ENCODE peak calls at places on chromosomes 11 and 22, in seven cellular contexts. T, Q, V, Y, W, H and B are unnamed samples.
A peak's percentile ranks its signal among the peaks of the same experiment; 100 is the strongest.

GRCh38 chr11:63919267-63920125 is 2.5 kb upstream of the RCOR2 start:
- DNase-seq in H (no peak), Y (no peak), V (no peak), W (peak; percentile 92), T (peak; percentile 84), Q (no peak), B (no peak)

GRCh38 chr11:88320149-88320559 is 17.4 kb downstream of the CTSC start:
- DNase-seq in W (no peak), Q (no peak), V (no peak), Y (no peak), T (no peak), H (no peak), B (no peak)

GRCh38 chr11:102010776-102011500 is 36.3 kb upstream of the CFAP300 start:
- DNase-seq in H (no peak), T (peak; percentile 32), V (no peak), Y (peak; percentile 74), W (peak; percentile 94), Q (no peak), B (no peak)

GRCh38 chr11:22666700-22667439 is 459 bp downstream of the GAS2 start:
- DNase-seq in W (peak; percentile 91), T (peak; percentile 39), Y (peak; percentile 77), Q (no peak), H (no peak), V (no peak), B (peak; percentile 48)

GRCh38 chr22:37485006-37485713 is 1.0 kb downstream of the MFNG start:
- DNase-seq in W (no peak), Y (no peak), T (no peak), H (no peak), Q (peak; percentile 72), V (no peak), B (peak; percentile 45)

GRCh38 chr11:44032304-44033085 is 15.3 kb upstream of the ACCSL start:
- DNase-seq in H (peak; percentile 87), W (no peak), V (no peak), Q (no peak), Y (peak; percentile 81), T (no peak), B (no peak)

GRCh38 chr11:1823376-1824220 is 11.2 kb upstream of the SYT8 start:
- DNase-seq in H (no peak), V (no peak), Q (no peak), W (no peak), T (no peak), Y (peak; percentile 52), B (no peak)

GRCh38 chr11:5596611-5597201 is at the start of gene TRIM6:
- DNase-seq in T (peak; percentile 18), Y (peak; percentile 88), Q (peak; percentile 6), H (no peak), V (no peak), W (peak; percentile 87), B (no peak)

GRCh38 chr11:93652161-93652597 is 9.3 kb upstream of the CEP295 start:
- DNase-seq in Q (peak; percentile 42), T (peak; percentile 41), H (peak; percentile 42), W (peak; percentile 73), Y (no peak), V (peak; percentile 36), B (peak; percentile 30)

GRCh38 chr11:8381871-8382396 is 118.3 kb upstream of the LMO1 start:
- DNase-seq in Y (no peak), Q (no peak), T (no peak), H (peak; percentile 74), V (no peak), W (no peak), B (no peak)

GRCh38 chr11:91164452-91164822 is 941.6 kb upstream of the CHORDC1 start:
- DNase-seq in Q (no peak), H (no peak), V (no peak), W (no peak), T (no peak), Y (no peak), B (no peak)

GRCh38 chr11:5705688-5706087 is 16.1 kb downstream of the TRIM22 start:
- DNase-seq in Q (no peak), H (no peak), V (no peak), T (no peak), Y (no peak), W (no peak), B (no peak)

GRCh38 chr11:85626496-85626895 is 648 bp downstream of the DLG2 start:
- DNase-seq in H (no peak), T (no peak), Y (no peak), Q (no peak), W (no peak), V (no peak), B (no peak)

GRCh38 chr22:49971232-49972162 is 10.9 kb downstream of the PIM3 start:
- DNase-seq in Y (peak; percentile 95), T (no peak), V (no peak), H (no peak), Q (no peak), W (peak; percentile 77), B (peak; percentile 7)

GRCh38 chr22:46084376-46084775 is 66.0 kb upstream of the PPARA start:
- DNase-seq in V (no peak), H (no peak), Q (no peak), W (no peak), T (no peak), Y (peak; percentile 64), B (no peak)

GRCh38 chr22:38034278-38034882 is 22.8 kb upstream of the PICK1 start:
- DNase-seq in W (peak; percentile 89), Y (peak; percentile 94), V (no peak), T (peak; percentile 43), Q (no peak), H (no peak), B (no peak)

GRCh38 chr11:121964591-121964990 is 151.4 kb downstream of the BLID start:
- DNase-seq in T (no peak), V (no peak), H (no peak), Q (no peak), W (no peak), Y (no peak), B (no peak)

GRCh38 chr22:42473484-42474193 is 41.4 kb upstream of the NFAM1 start:
- DNase-seq in V (peak; percentile 16), W (no peak), Q (peak; percentile 28), H (no peak), Y (peak; percentile 1), T (peak; percentile 47), B (peak; percentile 44)

GRCh38 chr22:29689872-29690213 is 30.0 kb upstream of the CABP7 start:
- DNase-seq in Y (no peak), H (no peak), T (peak; percentile 54), Q (peak; percentile 21), W (peak; percentile 92), V (no peak), B (peak; percentile 22)

GRCh38 chr11:42802211-42802918 is 509.4 kb upstream of the API5 start:
- DNase-seq in Q (no peak), W (no peak), Y (no peak), H (no peak), T (no peak), V (no peak), B (peak; percentile 54)

GRCh38 chr11:42524534-42525227 is 787.1 kb upstream of the API5 start:
- DNase-seq in Y (no peak), H (no peak), Q (no peak), W (peak; percentile 93), T (peak; percentile 80), V (no peak), B (peak; percentile 84)

GRCh38 chr11:86180860-86181259 is 63.7 kb upstream of the EED start:
- DNase-seq in W (no peak), V (no peak), Q (no peak), Y (no peak), T (no peak), H (no peak), B (no peak)

GRCh38 chr11:120908521-120909181 is 115.3 kb upstream of the TBCEL start:
- DNase-seq in T (no peak), Y (peak; percentile 47), V (no peak), W (no peak), Q (no peak), H (no peak), B (no peak)

GRCh38 chr11:607020-607780 is 8.6 kb downstream of the IRF7 start:
- DNase-seq in Y (no peak), W (no peak), H (no peak), T (no peak), V (no peak), Q (no peak), B (no peak)

GRCh38 chr22:23010430-23010829 is 59.9 kb upstream of the GNAZ start:
- DNase-seq in H (peak; percentile 60), T (no peak), V (no peak), Y (no peak), W (no peak), Q (no peak), B (no peak)

GRCh38 chr11:77524539-77524938 is 50.6 kb upstream of the PAK1 start:
- DNase-seq in H (no peak), Q (no peak), T (no peak), W (no peak), V (no peak), Y (no peak), B (no peak)
- H3K27ac ChIP-seq in H (no peak overlapping the region), Q (no peak overlapping the region), T (no peak overlapping the region), W (no peak overlapping the region), V (no peak overlapping the region), Y (no peak overlapping the region), B (no peak overlapping the region)

GRCh38 chr11:45960387-45961110 is 38.1 kb downstream of the LARGE2 start:
- DNase-seq in H (no peak), Y (no peak), W (no peak), T (no peak), V (no peak), Q (no peak), B (no peak)
- H3K27ac ChIP-seq in H (no peak overlapping the region), Y (no peak overlapping the region), W (no peak overlapping the region), T (no peak overlapping the region), V (no peak overlapping the region), Q (no peak overlapping the region), B (no peak overlapping the region)

GRCh38 chr11:131632971-131633370 is 262.6 kb downstream of the NTM start:
- DNase-seq in W (peak; percentile 6), T (no peak), H (no peak), V (no peak), Q (no peak), Y (no peak), B (no peak)
- H3K27ac ChIP-seq in W (no peak overlapping the region), T (no peak overlapping the region), H (no peak overlapping the region), V (no peak overlapping the region), Q (no peak overlapping the region), Y (no peak overlapping the region), B (no peak overlapping the region)

GRCh38 chr11:66365711-66366619 is 5.6 kb downstream of the SLC29A2 start:
- DNase-seq in Q (no peak), T (no peak), Y (no peak), V (no peak), H (no peak), W (peak; percentile 42), B (no peak)

GRCh38 chr11:66367561-66368312 is 3.8 kb downstream of the SLC29A2 start:
- DNase-seq in T (no peak), W (no peak), Y (no peak), V (no peak), Q (no peak), H (no peak), B (no peak)

GRCh38 chr11:66369073-66369894 is 2.3 kb downstream of the SLC29A2 start:
- DNase-seq in T (no peak), H (no peak), W (no peak), Y (no peak), Q (no peak), V (no peak), B (no peak)

GRCh38 chr11:66366844-66367477 is 4.6 kb downstream of the SLC29A2 start:
- DNase-seq in T (no peak), W (no peak), Q (no peak), Y (no peak), H (no peak), V (no peak), B (no peak)

DNA sequence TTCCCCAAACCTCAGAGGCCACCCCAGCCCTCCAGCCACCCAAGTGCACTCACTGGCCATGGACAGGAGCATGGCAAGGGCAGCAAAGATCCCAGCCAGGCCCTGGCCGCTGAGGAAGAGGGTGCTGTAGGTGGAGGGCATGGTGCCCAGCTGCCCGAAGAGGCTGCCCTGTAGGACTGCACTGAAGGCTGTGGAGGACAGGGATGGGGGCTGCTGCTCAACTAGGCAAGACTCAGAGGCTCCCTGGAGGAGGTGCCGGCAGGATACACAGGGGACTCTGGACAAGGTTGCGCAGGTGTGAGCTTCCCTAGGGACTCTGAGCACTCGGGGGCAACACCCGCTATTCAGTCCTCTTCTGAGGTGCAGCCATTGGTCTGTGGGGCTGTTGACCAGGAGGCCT is 3.1 kb downstream of the SLC29A2 start:
- DNase-seq in Y (no peak), W (no peak), V (no peak), Q (no peak), T (no peak), H (no peak), B (no peak)
- H3K27ac ChIP-seq in Y (no peak overlapping the region), W (no peak overlapping the region), V (no peak overlapping the region), Q (no peak overlapping the region), T (no peak overlapping the region), H (no peak overlapping the region), B (no peak overlapping the region)